ENCODE peak calls at places on chromosome X, in four cellular contexts. One of them, this sample, is unnamed.

GRCh38 chrX:70436380-70436779 is 8.3 kb upstream of the DLG3 start:
- DNase-seq in stomach: no peak
- DNase-seq in fibroblast of the aortic adventitia: no peak
- DNase-seq in stimulated activated CD4-positive, alpha-beta T cell treated with anti-CD3 and anti-CD28 coated beads, Interleukin-4, amount 100 ng/mL, for 48 hours: no peak
- DNase-seq in this sample: no peak

GRCh38 chrX:15143050-15143824 is 126.6 kb downstream of the ASB9 start:
- DNase-seq in stomach: peak; percentile 69
- DNase-seq in stimulated activated CD4-positive, alpha-beta T cell treated with anti-CD3 and anti-CD28 coated beads, Interleukin-4, amount 100 ng/mL, for 48 hours: peak; percentile 31
- DNase-seq in fibroblast of the aortic adventitia: peak; percentile 50
- DNase-seq in this sample: peak; percentile 36

GRCh38 chrX:136162827-136163427 is 15.6 kb downstream of the FHL1 start:
- DNase-seq in stimulated activated CD4-positive, alpha-beta T cell treated with anti-CD3 and anti-CD28 coated beads, Interleukin-4, amount 100 ng/mL, for 48 hours: peak; percentile 23
- DNase-seq in stomach: peak; percentile 50
- DNase-seq in fibroblast of the aortic adventitia: peak; percentile 61
- DNase-seq in this sample: no peak

GRCh38 chrX:1465261-1466231 is 12.8 kb upstream of the ASMTL start:
- DNase-seq in stomach: peak; percentile 17
- DNase-seq in stimulated activated CD4-positive, alpha-beta T cell treated with anti-CD3 and anti-CD28 coated beads, Interleukin-4, amount 100 ng/mL, for 48 hours: no peak
- DNase-seq in fibroblast of the aortic adventitia: no peak
- DNase-seq in this sample: peak; percentile 3

GRCh38 chrX:150062292-150063137 is 124.2 kb upstream of the EOLA2 start:
- DNase-seq in fibroblast of the aortic adventitia: peak; percentile 36
- DNase-seq in stimulated activated CD4-positive, alpha-beta T cell treated with anti-CD3 and anti-CD28 coated beads, Interleukin-4, amount 100 ng/mL, for 48 hours: no peak
- DNase-seq in stomach: no peak
- DNase-seq in this sample: no peak

GRCh38 chrX:129934461-129934860 is 28.5 kb downstream of the UTP14A start:
- DNase-seq in stomach: no peak
- DNase-seq in stimulated activated CD4-positive, alpha-beta T cell treated with anti-CD3 and anti-CD28 coated beads, Interleukin-4, amount 100 ng/mL, for 48 hours: no peak
- DNase-seq in fibroblast of the aortic adventitia: no peak
- DNase-seq in this sample: no peak

GRCh38 chrX:46279214-46279924 is 265.9 kb downstream of the ZNF674 start:
- DNase-seq in stomach: no peak
- DNase-seq in fibroblast of the aortic adventitia: peak; percentile 13
- DNase-seq in stimulated activated CD4-positive, alpha-beta T cell treated with anti-CD3 and anti-CD28 coated beads, Interleukin-4, amount 100 ng/mL, for 48 hours: no peak
- DNase-seq in this sample: no peak

GRCh38 chrX:126137899-126138298 is 28.2 kb downstream of the DCAF12L2 start:
- DNase-seq in stomach: no peak
- DNase-seq in stimulated activated CD4-positive, alpha-beta T cell treated with anti-CD3 and anti-CD28 coated beads, Interleukin-4, amount 100 ng/mL, for 48 hours: no peak
- DNase-seq in fibroblast of the aortic adventitia: no peak
- DNase-seq in this sample: no peak

GRCh38 chrX:42832764-42833549 is 55.0 kb upstream of the PPP1R2C start:
- DNase-seq in stomach: no peak
- DNase-seq in fibroblast of the aortic adventitia: no peak
- DNase-seq in stimulated activated CD4-positive, alpha-beta T cell treated with anti-CD3 and anti-CD28 coated beads, Interleukin-4, amount 100 ng/mL, for 48 hours: no peak
- DNase-seq in this sample: no peak

GRCh38 chrX:2552621-2553297 is 52.0 kb upstream of the DHRSX start:
- DNase-seq in fibroblast of the aortic adventitia: peak; percentile 48
- DNase-seq in stimulated activated CD4-positive, alpha-beta T cell treated with anti-CD3 and anti-CD28 coated beads, Interleukin-4, amount 100 ng/mL, for 48 hours: no peak
- DNase-seq in stomach: no peak
- DNase-seq in this sample: no peak

GRCh38 chrX:6292599-6292998 is 63.9 kb upstream of the NLGN4X start:
- DNase-seq in stomach: no peak
- DNase-seq in fibroblast of the aortic adventitia: no peak
- DNase-seq in stimulated activated CD4-positive, alpha-beta T cell treated with anti-CD3 and anti-CD28 coated beads, Interleukin-4, amount 100 ng/mL, for 48 hours: no peak
- DNase-seq in this sample: no peak

GRCh38 chrX:13864264-13864663 is 47.4 kb upstream of the GPM6B start:
- DNase-seq in stomach: no peak
- DNase-seq in stimulated activated CD4-positive, alpha-beta T cell treated with anti-CD3 and anti-CD28 coated beads, Interleukin-4, amount 100 ng/mL, for 48 hours: no peak
- DNase-seq in fibroblast of the aortic adventitia: peak; percentile 54
- DNase-seq in this sample: no peak

GRCh38 chrX:17062065-17062464 is 115.6 kb downstream of the REPS2 start:
- DNase-seq in stomach: no peak
- DNase-seq in stimulated activated CD4-positive, alpha-beta T cell treated with anti-CD3 and anti-CD28 coated beads, Interleukin-4, amount 100 ng/mL, for 48 hours: no peak
- DNase-seq in fibroblast of the aortic adventitia: no peak
- DNase-seq in this sample: no peak

GRCh38 chrX:101108293-101108692 is 10.3 kb downstream of the CENPI start:
- DNase-seq in fibroblast of the aortic adventitia: peak; percentile 34
- DNase-seq in stomach: no peak
- DNase-seq in stimulated activated CD4-positive, alpha-beta T cell treated with anti-CD3 and anti-CD28 coated beads, Interleukin-4, amount 100 ng/mL, for 48 hours: no peak
- DNase-seq in this sample: no peak

GRCh38 chrX:153225438-153226098 is 46.5 kb downstream of the MAGEA1 start:
- DNase-seq in fibroblast of the aortic adventitia: no peak
- DNase-seq in stomach: no peak
- DNase-seq in stimulated activated CD4-positive, alpha-beta T cell treated with anti-CD3 and anti-CD28 coated beads, Interleukin-4, amount 100 ng/mL, for 48 hours: no peak
- DNase-seq in this sample: peak; percentile 38

GRCh38 chrX:38206036-38206435 is 14.6 kb downstream of the SRPX start:
- DNase-seq in fibroblast of the aortic adventitia: no peak
- DNase-seq in stimulated activated CD4-positive, alpha-beta T cell treated with anti-CD3 and anti-CD28 coated beads, Interleukin-4, amount 100 ng/mL, for 48 hours: no peak
- DNase-seq in stomach: no peak
- DNase-seq in this sample: no peak

GRCh38 chrX:145856181-145856580 is 38.6 kb downstream of the SLITRK2 start:
- DNase-seq in stimulated activated CD4-positive, alpha-beta T cell treated with anti-CD3 and anti-CD28 coated beads, Interleukin-4, amount 100 ng/mL, for 48 hours: no peak
- DNase-seq in stomach: no peak
- DNase-seq in fibroblast of the aortic adventitia: no peak
- DNase-seq in this sample: no peak